ENCODE peak calls at places on chromosomes 11 and 22, in six cellular contexts. X, T, U, G, K and B are unnamed samples.

GRCh38 chr22:17302616-17303015 is 66.6 kb upstream of the CECR2 start:
- DNase-seq in X (no peak), T (no peak), U (no peak), G (no peak), K (no peak), B (no peak)

GRCh38 chr11:67581469-67581868 is 2.1 kb upstream of the GSTP1 start:
- DNase-seq in X (no peak), T (peak; percentile 49), U (no peak), G (no peak), K (no peak), B (no peak)

GRCh38 chr11:57368106-57368826 is 12.7 kb downstream of the PRG3 start:
- DNase-seq in X (no peak), T (no peak), U (no peak), G (no peak), K (no peak), B (no peak)

GRCh38 chr11:19597876-19598275 is 114.8 kb upstream of the NAV2 start:
- DNase-seq in X (no peak), T (no peak), U (no peak), G (no peak), K (no peak), B (no peak)

GRCh38 chr11:26580929-26581328 is 8.9 kb upstream of the MUC15 start:
- DNase-seq in X (no peak), T (no peak), U (no peak), G (no peak), K (no peak), B (no peak)

GRCh38 chr11:120139316-120140069 is 1.6 kb upstream of the TRIM29 start:
- DNase-seq in X (no peak), T (no peak), U (no peak), G (no peak), K (no peak), B (no peak)

GRCh38 chr11:62554377-62554776 is 7.8 kb upstream of the AHNAK start:
- DNase-seq in X (no peak), T (no peak), U (no peak), G (no peak), K (no peak), B (no peak)

GRCh38 chr22:45962756-45963155 is 14.2 kb downstream of the WNT7B start:
- DNase-seq in X (no peak), T (no peak), U (no peak), G (no peak), K (no peak), B (no peak)

GRCh38 chr11:17770048-17770652 is 35.6 kb downstream of the KCNC1 start:
- DNase-seq in X (no peak), T (peak; percentile 91), U (peak; percentile 74), G (no peak), K (no peak), B (no peak)

GRCh38 chr22:36334838-36335603 is 52.7 kb downstream of the MYH9 start:
- DNase-seq in X (no peak), T (no peak), U (peak; percentile 55), G (no peak), K (no peak), B (no peak)

GRCh38 chr22:19530751-19531150 is 6.5 kb upstream of the CLDN5 start:
- DNase-seq in X (no peak), T (no peak), U (peak; percentile 30), G (no peak), K (no peak), B (no peak)

GRCh38 chr11:58286249-58286648 is 18.2 kb upstream of the OR10W1 start:
- DNase-seq in X (peak; percentile 23), T (peak; percentile 54), U (no peak), G (no peak), K (no peak), B (peak; percentile 39)

GRCh38 chr11:100964400-100964799 is 165.2 kb downstream of the PGR start:
- DNase-seq in X (no peak), T (no peak), U (no peak), G (no peak), K (no peak), B (no peak)

GRCh38 chr22:24305260-24305692 is 34.6 kb downstream of the SPECC1L start:
- DNase-seq in X (no peak), T (no peak), U (no peak), G (no peak), K (no peak), B (no peak)

GRCh38 chr22:17318817-17319216 is 50.4 kb upstream of the CECR2 start:
- DNase-seq in X (no peak), T (no peak), U (no peak), G (no peak), K (no peak), B (no peak)

GRCh38 chr11:110730773-110731172 is 18.5 kb upstream of the ARHGAP20 start:
- DNase-seq in X (no peak), T (no peak), U (no peak), G (no peak), K (no peak), B (no peak)

GRCh38 chr22:20523118-20523983 is 15.9 kb downstream of the MED15 start:
- DNase-seq in X (no peak), T (no peak), U (peak; percentile 77), G (no peak), K (no peak), B (no peak)

GRCh38 chr11:135033545-135033944 is 621.5 kb upstream of the B3GAT1 start:
- DNase-seq in X (no peak), T (peak; percentile 6), U (no peak), G (peak; percentile 54), K (no peak), B (peak; percentile 73)

GRCh38 chr11:131944709-131945108 is 574.3 kb downstream of the NTM start:
- DNase-seq in X (no peak), T (no peak), U (no peak), G (no peak), K (no peak), B (no peak)

GRCh38 chr22:33984741-33985287 is 64.5 kb upstream of the LARGE1 start:
- DNase-seq in X (no peak), T (no peak), U (no peak), G (no peak), K (no peak), B (no peak)

GRCh38 chr22:44667829-44668189 is 34.2 kb upstream of the PRR5 start:
- DNase-seq in X (no peak), T (no peak), U (no peak), G (no peak), K (no peak), B (no peak)

GRCh38 chr22:37138879-37139561 is 10.7 kb downstream of the IL2RB start:
- DNase-seq in X (no peak), T (no peak), U (no peak), G (no peak), K (no peak), B (no peak)

GRCh38 chr11:12845739-12846358 is 163.3 kb upstream of the RASSF10 start:
- DNase-seq in X (no peak), T (peak; percentile 98), U (peak; percentile 48), G (no peak), K (no peak), B (no peak)

GRCh38 chr11:3745161-3745560 is 52.2 kb downstream of the NUP98 start:
- DNase-seq in X (no peak), T (no peak), U (no peak), G (no peak), K (no peak), B (no peak)

GRCh38 chr11:66607126-66607834 is 9.2 kb upstream of the RBM14 start:
- DNase-seq in X (no peak), T (peak; percentile 82), U (no peak), G (no peak), K (no peak), B (no peak)

GRCh38 chr11:46677991-46678740 is 22.3 kb downstream of the ARHGAP1 start:
- DNase-seq in X (no peak), T (no peak), U (no peak), G (no peak), K (no peak), B (no peak)

GRCh38 chr11:62883677-62884076 is 3.0 kb downstream of the SLC3A2 start:
- DNase-seq in X (no peak), T (no peak), U (no peak), G (no peak), K (no peak), B (no peak)

GRCh38 chr11:102451693-102452460 is 688 bp downstream of the TMEM123 start:
- DNase-seq in X (no peak), T (peak; percentile 96), U (peak; percentile 69), G (no peak), K (no peak), B (no peak)

GRCh38 chr11:47285969-47286770 is 16.2 kb downstream of the MADD start:
- DNase-seq in X (no peak), T (no peak), U (no peak), G (no peak), K (no peak), B (no peak)

GRCh38 chr22:34960005-34960404 is 106.0 kb upstream of the ISX start:
- DNase-seq in X (no peak), T (no peak), U (no peak), G (no peak), K (no peak), B (no peak)

GRCh38 chr22:30863161-30863833 is 105.3 kb downstream of the MORC2 start:
- DNase-seq in X (no peak), T (peak; percentile 93), U (peak; percentile 52), G (no peak), K (no peak), B (no peak)

GRCh38 chr11:2534957-2535672 is 90.3 kb downstream of the KCNQ1 start:
- DNase-seq in X (no peak), T (no peak), U (no peak), G (no peak), K (no peak), B (no peak)
- H3K4me3 ChIP-seq in X (no peak overlapping the region), T (no peak overlapping the region), U (no peak overlapping the region), G (no peak overlapping the region), K (no peak overlapping the region), B (no peak overlapping the region)

GRCh38 chr22:38874529-38875222 is 2.7 kb upstream of the CBX6 start:
- DNase-seq in X (no peak), T (no peak), U (no peak), G (no peak), K (no peak), B (no peak)
- TF ChIP-seq ZNF274 in X (no peak), T (no peak), U (no peak), G (no peak), K (no peak), B (no peak)

DNA sequence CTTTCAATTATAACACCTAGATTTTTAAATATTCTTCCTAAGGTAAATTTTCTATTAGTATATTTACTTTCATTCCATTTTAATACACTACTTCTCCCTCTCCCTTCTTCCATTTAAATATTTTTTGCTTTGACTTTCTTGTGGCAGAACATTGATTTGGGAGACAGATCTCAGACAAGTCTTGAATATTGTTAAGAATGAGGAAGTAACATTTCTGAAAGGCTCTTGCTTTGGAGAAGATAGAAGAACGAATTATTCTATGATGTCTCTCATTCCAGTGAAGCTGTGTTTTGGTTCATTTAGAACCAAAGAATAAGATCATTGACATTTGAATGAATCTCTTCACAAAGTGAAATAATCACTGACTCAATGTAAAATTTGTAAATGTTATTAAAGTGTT is 2.4 kb downstream of the IPO7 start:
- DNase-seq in X (no peak), T (no peak), U (no peak), G (no peak), K (no peak), B (no peak)
- H3K4me3 ChIP-seq in X (no peak overlapping the region), T (no peak overlapping the region), U (peak overlapping the region; percentile 90), G (no peak overlapping the region), K (peak overlapping the region; percentile 31), B (peak overlapping the region; percentile 99)

DNA sequence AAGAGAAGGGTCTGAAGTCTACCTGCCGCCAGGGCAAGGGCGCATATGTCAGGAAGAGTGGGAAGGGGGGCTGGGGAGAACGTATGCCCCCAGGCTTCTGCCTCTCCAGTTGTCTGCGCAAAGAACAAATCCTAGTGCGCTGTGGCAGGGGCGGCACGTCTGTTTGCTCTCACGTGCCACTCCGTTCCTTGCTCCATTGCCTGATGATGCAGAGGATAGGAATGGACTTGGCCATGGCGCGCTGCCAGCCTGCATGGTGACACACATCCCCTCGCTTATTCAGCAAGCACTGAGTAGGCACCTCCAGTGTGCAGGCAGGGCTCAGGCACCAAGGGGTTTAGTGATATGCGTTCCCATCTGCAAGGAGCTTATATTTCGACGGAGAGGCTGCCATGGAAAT is 45.4 kb upstream of the SLC22A12 start:
- DNase-seq in X (peak; percentile 69), T (no peak), U (no peak), G (no peak), K (no peak), B (no peak)
- TF ChIP-seq ZNF274 in X (no peak), T (no peak), U (no peak), G (no peak), K (no peak), B (no peak)